ENCODE peak calls at places on chromosomes 16 and 17, in ten cellular contexts. One of them, this sample, is unnamed.

GRCh38 chr17:39800540-39800939 is 62.8 kb downstream of the GRB7 start:
- DNase-seq in fibroblast of mammary gland: no peak
- DNase-seq in AG04450: no peak
- DNase-seq in stimulated activated CD8-positive, alpha-beta memory T cell treated with anti-CD3 and anti-CD28 coated beads, Interleukin-12 subunit alpha, Interleukin-12 subunit beta, amount 100 ng/mL, for 4 hours: no peak
- DNase-seq in LHCN-M2: no peak
- DNase-seq in heart left ventricle: no peak
- DNase-seq in activated T-helper 9 cell treated with anti-CD3 and anti-CD28 coated beads, Interleukin-2, amount 50 U/mL, for 16 hours: peak
- DNase-seq in endodermal cell: no peak
- DNase-seq in Daoy: peak
- DNase-seq in activated T-helper 2 cell treated with anti-CD3 and anti-CD28 coated beads, Interferon-gamma antibody, Interleukin-2, Interleukin-4, amounts not matched to agents 10 μg/mL and 5 μg/mL and 100 μg/mL, durations not matched to agents 14 hours and 24 hours and 36 hours: peak
- DNase-seq in this sample: no peak

GRCh38 chr16:85168732-85169256 is 56.5 kb upstream of the CIBAR2 start:
- DNase-seq in fibroblast of mammary gland: peak
- DNase-seq in AG04450: no peak
- DNase-seq in stimulated activated CD8-positive, alpha-beta memory T cell treated with anti-CD3 and anti-CD28 coated beads, Interleukin-12 subunit alpha, Interleukin-12 subunit beta, amount 100 ng/mL, for 4 hours: no peak
- DNase-seq in LHCN-M2: peak
- DNase-seq in heart left ventricle: peak
- DNase-seq in activated T-helper 9 cell treated with anti-CD3 and anti-CD28 coated beads, Interleukin-2, amount 50 U/mL, for 16 hours: no peak
- DNase-seq in endodermal cell: peak
- DNase-seq in Daoy: peak
- DNase-seq in activated T-helper 2 cell treated with anti-CD3 and anti-CD28 coated beads, Interferon-gamma antibody, Interleukin-2, Interleukin-4, amounts not matched to agents 10 μg/mL and 5 μg/mL and 100 μg/mL, durations not matched to agents 14 hours and 24 hours and 36 hours: no peak
- DNase-seq in this sample: peak

GRCh38 chr16:3503513-3503912 is 2.7 kb downstream of the CLUAP1 start:
- DNase-seq in fibroblast of mammary gland: no peak
- DNase-seq in AG04450: no peak
- DNase-seq in stimulated activated CD8-positive, alpha-beta memory T cell treated with anti-CD3 and anti-CD28 coated beads, Interleukin-12 subunit alpha, Interleukin-12 subunit beta, amount 100 ng/mL, for 4 hours: no peak
- DNase-seq in LHCN-M2: no peak
- DNase-seq in heart left ventricle: no peak
- DNase-seq in activated T-helper 9 cell treated with anti-CD3 and anti-CD28 coated beads, Interleukin-2, amount 50 U/mL, for 16 hours: peak
- DNase-seq in endodermal cell: no peak
- DNase-seq in Daoy: no peak
- DNase-seq in activated T-helper 2 cell treated with anti-CD3 and anti-CD28 coated beads, Interferon-gamma antibody, Interleukin-2, Interleukin-4, amounts not matched to agents 10 μg/mL and 5 μg/mL and 100 μg/mL, durations not matched to agents 14 hours and 24 hours and 36 hours: peak
- DNase-seq in this sample: no peak

GRCh38 chr17:57861000-57861736 is 11.3 kb upstream of the MRPS23 start:
- DNase-seq in fibroblast of mammary gland: no peak
- DNase-seq in AG04450: no peak
- DNase-seq in stimulated activated CD8-positive, alpha-beta memory T cell treated with anti-CD3 and anti-CD28 coated beads, Interleukin-12 subunit alpha, Interleukin-12 subunit beta, amount 100 ng/mL, for 4 hours: no peak
- DNase-seq in LHCN-M2: no peak
- DNase-seq in heart left ventricle: peak
- DNase-seq in activated T-helper 9 cell treated with anti-CD3 and anti-CD28 coated beads, Interleukin-2, amount 50 U/mL, for 16 hours: no peak
- DNase-seq in endodermal cell: peak
- DNase-seq in Daoy: peak
- DNase-seq in activated T-helper 2 cell treated with anti-CD3 and anti-CD28 coated beads, Interferon-gamma antibody, Interleukin-2, Interleukin-4, amounts not matched to agents 10 μg/mL and 5 μg/mL and 100 μg/mL, durations not matched to agents 14 hours and 24 hours and 36 hours: no peak
- DNase-seq in this sample: no peak

GRCh38 chr17:32870969-32871368 is 6.0 kb downstream of the MYO1D start:
- DNase-seq in fibroblast of mammary gland: peak
- DNase-seq in AG04450: no peak
- DNase-seq in stimulated activated CD8-positive, alpha-beta memory T cell treated with anti-CD3 and anti-CD28 coated beads, Interleukin-12 subunit alpha, Interleukin-12 subunit beta, amount 100 ng/mL, for 4 hours: no peak
- DNase-seq in LHCN-M2: peak
- DNase-seq in heart left ventricle: no peak
- DNase-seq in activated T-helper 9 cell treated with anti-CD3 and anti-CD28 coated beads, Interleukin-2, amount 50 U/mL, for 16 hours: no peak
- DNase-seq in endodermal cell: no peak
- DNase-seq in Daoy: peak
- DNase-seq in activated T-helper 2 cell treated with anti-CD3 and anti-CD28 coated beads, Interferon-gamma antibody, Interleukin-2, Interleukin-4, amounts not matched to agents 10 μg/mL and 5 μg/mL and 100 μg/mL, durations not matched to agents 14 hours and 24 hours and 36 hours: no peak
- DNase-seq in this sample: no peak

GRCh38 chr16:78529881-78530280 is 430.4 kb downstream of the WWOX start:
- DNase-seq in fibroblast of mammary gland: no peak
- DNase-seq in AG04450: no peak
- DNase-seq in stimulated activated CD8-positive, alpha-beta memory T cell treated with anti-CD3 and anti-CD28 coated beads, Interleukin-12 subunit alpha, Interleukin-12 subunit beta, amount 100 ng/mL, for 4 hours: no peak
- DNase-seq in LHCN-M2: no peak
- DNase-seq in heart left ventricle: no peak
- DNase-seq in activated T-helper 9 cell treated with anti-CD3 and anti-CD28 coated beads, Interleukin-2, amount 50 U/mL, for 16 hours: no peak
- DNase-seq in endodermal cell: no peak
- DNase-seq in Daoy: no peak
- DNase-seq in activated T-helper 2 cell treated with anti-CD3 and anti-CD28 coated beads, Interferon-gamma antibody, Interleukin-2, Interleukin-4, amounts not matched to agents 10 μg/mL and 5 μg/mL and 100 μg/mL, durations not matched to agents 14 hours and 24 hours and 36 hours: no peak
- DNase-seq in this sample: no peak

GRCh38 chr17:71170070-71170469 is 950.8 kb upstream of the SOX9 start:
- DNase-seq in fibroblast of mammary gland: no peak
- DNase-seq in AG04450: no peak
- DNase-seq in stimulated activated CD8-positive, alpha-beta memory T cell treated with anti-CD3 and anti-CD28 coated beads, Interleukin-12 subunit alpha, Interleukin-12 subunit beta, amount 100 ng/mL, for 4 hours: no peak
- DNase-seq in LHCN-M2: no peak
- DNase-seq in heart left ventricle: no peak
- DNase-seq in activated T-helper 9 cell treated with anti-CD3 and anti-CD28 coated beads, Interleukin-2, amount 50 U/mL, for 16 hours: no peak
- DNase-seq in endodermal cell: no peak
- DNase-seq in Daoy: no peak
- DNase-seq in activated T-helper 2 cell treated with anti-CD3 and anti-CD28 coated beads, Interferon-gamma antibody, Interleukin-2, Interleukin-4, amounts not matched to agents 10 μg/mL and 5 μg/mL and 100 μg/mL, durations not matched to agents 14 hours and 24 hours and 36 hours: no peak
- DNase-seq in this sample: no peak

GRCh38 chr16:907819-908218 is 63.0 kb downstream of the LMF1 start:
- DNase-seq in fibroblast of mammary gland: no peak
- DNase-seq in AG04450: no peak
- DNase-seq in stimulated activated CD8-positive, alpha-beta memory T cell treated with anti-CD3 and anti-CD28 coated beads, Interleukin-12 subunit alpha, Interleukin-12 subunit beta, amount 100 ng/mL, for 4 hours: no peak
- DNase-seq in LHCN-M2: no peak
- DNase-seq in heart left ventricle: peak
- DNase-seq in activated T-helper 9 cell treated with anti-CD3 and anti-CD28 coated beads, Interleukin-2, amount 50 U/mL, for 16 hours: no peak
- DNase-seq in endodermal cell: no peak
- DNase-seq in Daoy: no peak
- DNase-seq in activated T-helper 2 cell treated with anti-CD3 and anti-CD28 coated beads, Interferon-gamma antibody, Interleukin-2, Interleukin-4, amounts not matched to agents 10 μg/mL and 5 μg/mL and 100 μg/mL, durations not matched to agents 14 hours and 24 hours and 36 hours: no peak
- DNase-seq in this sample: no peak

GRCh38 chr17:39461911-39462641 is 790 bp downstream of the CDK12 start:
- DNase-seq in fibroblast of mammary gland: peak
- DNase-seq in AG04450: no peak
- DNase-seq in stimulated activated CD8-positive, alpha-beta memory T cell treated with anti-CD3 and anti-CD28 coated beads, Interleukin-12 subunit alpha, Interleukin-12 subunit beta, amount 100 ng/mL, for 4 hours: peak
- DNase-seq in LHCN-M2: no peak
- DNase-seq in heart left ventricle: no peak
- DNase-seq in activated T-helper 9 cell treated with anti-CD3 and anti-CD28 coated beads, Interleukin-2, amount 50 U/mL, for 16 hours: peak
- DNase-seq in endodermal cell: peak
- DNase-seq in Daoy: no peak
- DNase-seq in activated T-helper 2 cell treated with anti-CD3 and anti-CD28 coated beads, Interferon-gamma antibody, Interleukin-2, Interleukin-4, amounts not matched to agents 10 μg/mL and 5 μg/mL and 100 μg/mL, durations not matched to agents 14 hours and 24 hours and 36 hours: no peak
- DNase-seq in this sample: no peak

GRCh38 chr17:82458885-82459424 is 414 bp downstream of the NARF start:
- DNase-seq in fibroblast of mammary gland: no peak
- DNase-seq in AG04450: no peak
- DNase-seq in stimulated activated CD8-positive, alpha-beta memory T cell treated with anti-CD3 and anti-CD28 coated beads, Interleukin-12 subunit alpha, Interleukin-12 subunit beta, amount 100 ng/mL, for 4 hours: no peak
- DNase-seq in LHCN-M2: no peak
- DNase-seq in heart left ventricle: peak
- DNase-seq in activated T-helper 9 cell treated with anti-CD3 and anti-CD28 coated beads, Interleukin-2, amount 50 U/mL, for 16 hours: no peak
- DNase-seq in endodermal cell: peak
- DNase-seq in Daoy: peak
- DNase-seq in activated T-helper 2 cell treated with anti-CD3 and anti-CD28 coated beads, Interferon-gamma antibody, Interleukin-2, Interleukin-4, amounts not matched to agents 10 μg/mL and 5 μg/mL and 100 μg/mL, durations not matched to agents 14 hours and 24 hours and 36 hours: no peak
- DNase-seq in this sample: no peak

GRCh38 chr16:74868501-74868900 is 93.9 kb upstream of the FA2H start:
- DNase-seq in fibroblast of mammary gland: peak
- DNase-seq in AG04450: no peak
- DNase-seq in stimulated activated CD8-positive, alpha-beta memory T cell treated with anti-CD3 and anti-CD28 coated beads, Interleukin-12 subunit alpha, Interleukin-12 subunit beta, amount 100 ng/mL, for 4 hours: no peak
- DNase-seq in LHCN-M2: peak
- DNase-seq in heart left ventricle: no peak
- DNase-seq in activated T-helper 9 cell treated with anti-CD3 and anti-CD28 coated beads, Interleukin-2, amount 50 U/mL, for 16 hours: no peak
- DNase-seq in endodermal cell: no peak
- DNase-seq in Daoy: peak
- DNase-seq in activated T-helper 2 cell treated with anti-CD3 and anti-CD28 coated beads, Interferon-gamma antibody, Interleukin-2, Interleukin-4, amounts not matched to agents 10 μg/mL and 5 μg/mL and 100 μg/mL, durations not matched to agents 14 hours and 24 hours and 36 hours: no peak
- DNase-seq in this sample: peak

GRCh38 chr17:79036609-79037008 is 12.6 kb downstream of the C1QTNF1 start:
- DNase-seq in fibroblast of mammary gland: peak
- DNase-seq in AG04450: peak
- DNase-seq in stimulated activated CD8-positive, alpha-beta memory T cell treated with anti-CD3 and anti-CD28 coated beads, Interleukin-12 subunit alpha, Interleukin-12 subunit beta, amount 100 ng/mL, for 4 hours: no peak
- DNase-seq in LHCN-M2: peak
- DNase-seq in heart left ventricle: no peak
- DNase-seq in activated T-helper 9 cell treated with anti-CD3 and anti-CD28 coated beads, Interleukin-2, amount 50 U/mL, for 16 hours: no peak
- DNase-seq in endodermal cell: peak
- DNase-seq in Daoy: peak
- DNase-seq in activated T-helper 2 cell treated with anti-CD3 and anti-CD28 coated beads, Interferon-gamma antibody, Interleukin-2, Interleukin-4, amounts not matched to agents 10 μg/mL and 5 μg/mL and 100 μg/mL, durations not matched to agents 14 hours and 24 hours and 36 hours: no peak
- DNase-seq in this sample: peak

GRCh38 chr16:2157480-2158261 is 2.1 kb downstream of the TRAF7 start:
- DNase-seq in fibroblast of mammary gland: peak
- DNase-seq in AG04450: no peak
- DNase-seq in stimulated activated CD8-positive, alpha-beta memory T cell treated with anti-CD3 and anti-CD28 coated beads, Interleukin-12 subunit alpha, Interleukin-12 subunit beta, amount 100 ng/mL, for 4 hours: no peak
- DNase-seq in LHCN-M2: peak
- DNase-seq in heart left ventricle: no peak
- DNase-seq in activated T-helper 9 cell treated with anti-CD3 and anti-CD28 coated beads, Interleukin-2, amount 50 U/mL, for 16 hours: no peak
- DNase-seq in endodermal cell: no peak
- DNase-seq in Daoy: no peak
- DNase-seq in activated T-helper 2 cell treated with anti-CD3 and anti-CD28 coated beads, Interferon-gamma antibody, Interleukin-2, Interleukin-4, amounts not matched to agents 10 μg/mL and 5 μg/mL and 100 μg/mL, durations not matched to agents 14 hours and 24 hours and 36 hours: no peak
- DNase-seq in this sample: no peak

GRCh38 chr16:3444032-3444388 is 530 bp downstream of the NAA60 start:
- DNase-seq in fibroblast of mammary gland: peak
- DNase-seq in AG04450: peak
- DNase-seq in stimulated activated CD8-positive, alpha-beta memory T cell treated with anti-CD3 and anti-CD28 coated beads, Interleukin-12 subunit alpha, Interleukin-12 subunit beta, amount 100 ng/mL, for 4 hours: no peak
- DNase-seq in LHCN-M2: peak
- DNase-seq in heart left ventricle: no peak
- DNase-seq in activated T-helper 9 cell treated with anti-CD3 and anti-CD28 coated beads, Interleukin-2, amount 50 U/mL, for 16 hours: no peak
- DNase-seq in endodermal cell: peak
- DNase-seq in Daoy: no peak
- DNase-seq in activated T-helper 2 cell treated with anti-CD3 and anti-CD28 coated beads, Interferon-gamma antibody, Interleukin-2, Interleukin-4, amounts not matched to agents 10 μg/mL and 5 μg/mL and 100 μg/mL, durations not matched to agents 14 hours and 24 hours and 36 hours: no peak
- DNase-seq in this sample: no peak

GRCh38 chr17:61486135-61487120 is 34.2 kb downstream of the TBX4 start:
- DNase-seq in fibroblast of mammary gland: no peak
- DNase-seq in AG04450: no peak
- DNase-seq in stimulated activated CD8-positive, alpha-beta memory T cell treated with anti-CD3 and anti-CD28 coated beads, Interleukin-12 subunit alpha, Interleukin-12 subunit beta, amount 100 ng/mL, for 4 hours: no peak
- DNase-seq in LHCN-M2: no peak
- DNase-seq in heart left ventricle: no peak
- DNase-seq in activated T-helper 9 cell treated with anti-CD3 and anti-CD28 coated beads, Interleukin-2, amount 50 U/mL, for 16 hours: no peak
- DNase-seq in endodermal cell: peak
- DNase-seq in Daoy: peak
- DNase-seq in activated T-helper 2 cell treated with anti-CD3 and anti-CD28 coated beads, Interferon-gamma antibody, Interleukin-2, Interleukin-4, amounts not matched to agents 10 μg/mL and 5 μg/mL and 100 μg/mL, durations not matched to agents 14 hours and 24 hours and 36 hours: no peak
- DNase-seq in this sample: no peak

GRCh38 chr17:47620503-47621245 is 29.0 kb upstream of the KPNB1 start:
- DNase-seq in fibroblast of mammary gland: no peak
- DNase-seq in AG04450: no peak
- DNase-seq in stimulated activated CD8-positive, alpha-beta memory T cell treated with anti-CD3 and anti-CD28 coated beads, Interleukin-12 subunit alpha, Interleukin-12 subunit beta, amount 100 ng/mL, for 4 hours: no peak
- DNase-seq in LHCN-M2: no peak
- DNase-seq in heart left ventricle: no peak
- DNase-seq in activated T-helper 9 cell treated with anti-CD3 and anti-CD28 coated beads, Interleukin-2, amount 50 U/mL, for 16 hours: no peak
- DNase-seq in endodermal cell: peak
- DNase-seq in Daoy: no peak
- DNase-seq in activated T-helper 2 cell treated with anti-CD3 and anti-CD28 coated beads, Interferon-gamma antibody, Interleukin-2, Interleukin-4, amounts not matched to agents 10 μg/mL and 5 μg/mL and 100 μg/mL, durations not matched to agents 14 hours and 24 hours and 36 hours: no peak
- DNase-seq in this sample: no peak

GRCh38 chr16:29126057-29126494 is 141.2 kb downstream of the LAT start:
- DNase-seq in fibroblast of mammary gland: no peak
- DNase-seq in AG04450: no peak
- DNase-seq in stimulated activated CD8-positive, alpha-beta memory T cell treated with anti-CD3 and anti-CD28 coated beads, Interleukin-12 subunit alpha, Interleukin-12 subunit beta, amount 100 ng/mL, for 4 hours: no peak
- DNase-seq in LHCN-M2: no peak
- DNase-seq in heart left ventricle: peak
- DNase-seq in activated T-helper 9 cell treated with anti-CD3 and anti-CD28 coated beads, Interleukin-2, amount 50 U/mL, for 16 hours: no peak
- DNase-seq in endodermal cell: no peak
- DNase-seq in Daoy: no peak
- DNase-seq in activated T-helper 2 cell treated with anti-CD3 and anti-CD28 coated beads, Interferon-gamma antibody, Interleukin-2, Interleukin-4, amounts not matched to agents 10 μg/mL and 5 μg/mL and 100 μg/mL, durations not matched to agents 14 hours and 24 hours and 36 hours: no peak
- DNase-seq in this sample: no peak

GRCh38 chr17:37060094-37060493 is 111.3 kb downstream of the AATF start:
- DNase-seq in fibroblast of mammary gland: no peak
- DNase-seq in AG04450: no peak
- DNase-seq in stimulated activated CD8-positive, alpha-beta memory T cell treated with anti-CD3 and anti-CD28 coated beads, Interleukin-12 subunit alpha, Interleukin-12 subunit beta, amount 100 ng/mL, for 4 hours: no peak
- DNase-seq in LHCN-M2: no peak
- DNase-seq in heart left ventricle: no peak
- DNase-seq in activated T-helper 9 cell treated with anti-CD3 and anti-CD28 coated beads, Interleukin-2, amount 50 U/mL, for 16 hours: no peak
- DNase-seq in endodermal cell: peak
- DNase-seq in Daoy: no peak
- DNase-seq in activated T-helper 2 cell treated with anti-CD3 and anti-CD28 coated beads, Interferon-gamma antibody, Interleukin-2, Interleukin-4, amounts not matched to agents 10 μg/mL and 5 μg/mL and 100 μg/mL, durations not matched to agents 14 hours and 24 hours and 36 hours: no peak
- DNase-seq in this sample: no peak

GRCh38 chr16:61324044-61324443 is 712.2 kb downstream of the CDH8 start:
- DNase-seq in fibroblast of mammary gland: no peak
- DNase-seq in AG04450: no peak
- DNase-seq in stimulated activated CD8-positive, alpha-beta memory T cell treated with anti-CD3 and anti-CD28 coated beads, Interleukin-12 subunit alpha, Interleukin-12 subunit beta, amount 100 ng/mL, for 4 hours: no peak
- DNase-seq in LHCN-M2: no peak
- DNase-seq in heart left ventricle: no peak
- DNase-seq in activated T-helper 9 cell treated with anti-CD3 and anti-CD28 coated beads, Interleukin-2, amount 50 U/mL, for 16 hours: no peak
- DNase-seq in endodermal cell: no peak
- DNase-seq in Daoy: no peak
- DNase-seq in activated T-helper 2 cell treated with anti-CD3 and anti-CD28 coated beads, Interferon-gamma antibody, Interleukin-2, Interleukin-4, amounts not matched to agents 10 μg/mL and 5 μg/mL and 100 μg/mL, durations not matched to agents 14 hours and 24 hours and 36 hours: no peak
- DNase-seq in this sample: no peak

GRCh38 chr17:8706431-8706830 is 38.2 kb downstream of the CCDC42 start:
- DNase-seq in fibroblast of mammary gland: no peak
- DNase-seq in AG04450: no peak
- DNase-seq in stimulated activated CD8-positive, alpha-beta memory T cell treated with anti-CD3 and anti-CD28 coated beads, Interleukin-12 subunit alpha, Interleukin-12 subunit beta, amount 100 ng/mL, for 4 hours: no peak
- DNase-seq in LHCN-M2: no peak
- DNase-seq in heart left ventricle: no peak
- DNase-seq in activated T-helper 9 cell treated with anti-CD3 and anti-CD28 coated beads, Interleukin-2, amount 50 U/mL, for 16 hours: no peak
- DNase-seq in endodermal cell: no peak
- DNase-seq in Daoy: no peak
- DNase-seq in activated T-helper 2 cell treated with anti-CD3 and anti-CD28 coated beads, Interferon-gamma antibody, Interleukin-2, Interleukin-4, amounts not matched to agents 10 μg/mL and 5 μg/mL and 100 μg/mL, durations not matched to agents 14 hours and 24 hours and 36 hours: no peak
- DNase-seq in this sample: no peak

GRCh38 chr17:76024353-76024752 is 2.8 kb downstream of the EVPL start:
- DNase-seq in fibroblast of mammary gland: no peak
- DNase-seq in AG04450: no peak
- DNase-seq in stimulated activated CD8-positive, alpha-beta memory T cell treated with anti-CD3 and anti-CD28 coated beads, Interleukin-12 subunit alpha, Interleukin-12 subunit beta, amount 100 ng/mL, for 4 hours: no peak
- DNase-seq in LHCN-M2: no peak
- DNase-seq in heart left ventricle: peak
- DNase-seq in activated T-helper 9 cell treated with anti-CD3 and anti-CD28 coated beads, Interleukin-2, amount 50 U/mL, for 16 hours: no peak
- DNase-seq in endodermal cell: no peak
- DNase-seq in Daoy: no peak
- DNase-seq in activated T-helper 2 cell treated with anti-CD3 and anti-CD28 coated beads, Interferon-gamma antibody, Interleukin-2, Interleukin-4, amounts not matched to agents 10 μg/mL and 5 μg/mL and 100 μg/mL, durations not matched to agents 14 hours and 24 hours and 36 hours: no peak
- DNase-seq in this sample: no peak

GRCh38 chr17:80940171-80941123 is 51.2 kb upstream of the CHMP6 start:
- DNase-seq in fibroblast of mammary gland: no peak
- DNase-seq in AG04450: no peak
- DNase-seq in stimulated activated CD8-positive, alpha-beta memory T cell treated with anti-CD3 and anti-CD28 coated beads, Interleukin-12 subunit alpha, Interleukin-12 subunit beta, amount 100 ng/mL, for 4 hours: no peak
- DNase-seq in LHCN-M2: no peak
- DNase-seq in heart left ventricle: peak
- DNase-seq in activated T-helper 9 cell treated with anti-CD3 and anti-CD28 coated beads, Interleukin-2, amount 50 U/mL, for 16 hours: no peak
- DNase-seq in endodermal cell: no peak
- DNase-seq in Daoy: no peak
- DNase-seq in activated T-helper 2 cell treated with anti-CD3 and anti-CD28 coated beads, Interferon-gamma antibody, Interleukin-2, Interleukin-4, amounts not matched to agents 10 μg/mL and 5 μg/mL and 100 μg/mL, durations not matched to agents 14 hours and 24 hours and 36 hours: no peak
- DNase-seq in this sample: no peak

GRCh38 chr16:3183445-3184139 is 4.4 kb upstream of the OR1F1 start:
- DNase-seq in fibroblast of mammary gland: no peak
- DNase-seq in AG04450: no peak
- DNase-seq in stimulated activated CD8-positive, alpha-beta memory T cell treated with anti-CD3 and anti-CD28 coated beads, Interleukin-12 subunit alpha, Interleukin-12 subunit beta, amount 100 ng/mL, for 4 hours: no peak
- DNase-seq in LHCN-M2: no peak
- DNase-seq in heart left ventricle: no peak
- DNase-seq in activated T-helper 9 cell treated with anti-CD3 and anti-CD28 coated beads, Interleukin-2, amount 50 U/mL, for 16 hours: no peak
- DNase-seq in endodermal cell: peak
- DNase-seq in Daoy: peak
- DNase-seq in activated T-helper 2 cell treated with anti-CD3 and anti-CD28 coated beads, Interferon-gamma antibody, Interleukin-2, Interleukin-4, amounts not matched to agents 10 μg/mL and 5 μg/mL and 100 μg/mL, durations not matched to agents 14 hours and 24 hours and 36 hours: no peak
- DNase-seq in this sample: no peak

GRCh38 chr16:30699615-30700099 is 686 bp downstream of the SRCAP start:
- DNase-seq in fibroblast of mammary gland: no peak
- DNase-seq in AG04450: no peak
- DNase-seq in stimulated activated CD8-positive, alpha-beta memory T cell treated with anti-CD3 and anti-CD28 coated beads, Interleukin-12 subunit alpha, Interleukin-12 subunit beta, amount 100 ng/mL, for 4 hours: no peak
- DNase-seq in LHCN-M2: no peak
- DNase-seq in heart left ventricle: no peak
- DNase-seq in activated T-helper 9 cell treated with anti-CD3 and anti-CD28 coated beads, Interleukin-2, amount 50 U/mL, for 16 hours: no peak
- DNase-seq in endodermal cell: no peak
- DNase-seq in Daoy: no peak
- DNase-seq in activated T-helper 2 cell treated with anti-CD3 and anti-CD28 coated beads, Interferon-gamma antibody, Interleukin-2, Interleukin-4, amounts not matched to agents 10 μg/mL and 5 μg/mL and 100 μg/mL, durations not matched to agents 14 hours and 24 hours and 36 hours: no peak
- DNase-seq in this sample: no peak

GRCh38 chr16:88077328-88078108 is 126.3 kb downstream of the BANP start:
- DNase-seq in fibroblast of mammary gland: no peak
- DNase-seq in AG04450: no peak
- DNase-seq in stimulated activated CD8-positive, alpha-beta memory T cell treated with anti-CD3 and anti-CD28 coated beads, Interleukin-12 subunit alpha, Interleukin-12 subunit beta, amount 100 ng/mL, for 4 hours: no peak
- DNase-seq in LHCN-M2: no peak
- DNase-seq in heart left ventricle: peak
- DNase-seq in activated T-helper 9 cell treated with anti-CD3 and anti-CD28 coated beads, Interleukin-2, amount 50 U/mL, for 16 hours: no peak
- DNase-seq in endodermal cell: no peak
- DNase-seq in Daoy: no peak
- DNase-seq in activated T-helper 2 cell treated with anti-CD3 and anti-CD28 coated beads, Interferon-gamma antibody, Interleukin-2, Interleukin-4, amounts not matched to agents 10 μg/mL and 5 μg/mL and 100 μg/mL, durations not matched to agents 14 hours and 24 hours and 36 hours: no peak
- DNase-seq in this sample: no peak

GRCh38 chr17:7620835-7621234 is 6.1 kb upstream of the FXR2 start:
- DNase-seq in fibroblast of mammary gland: no peak
- DNase-seq in AG04450: no peak
- DNase-seq in stimulated activated CD8-positive, alpha-beta memory T cell treated with anti-CD3 and anti-CD28 coated beads, Interleukin-12 subunit alpha, Interleukin-12 subunit beta, amount 100 ng/mL, for 4 hours: no peak
- DNase-seq in LHCN-M2: no peak
- DNase-seq in heart left ventricle: no peak
- DNase-seq in activated T-helper 9 cell treated with anti-CD3 and anti-CD28 coated beads, Interleukin-2, amount 50 U/mL, for 16 hours: no peak
- DNase-seq in endodermal cell: no peak
- DNase-seq in Daoy: no peak
- DNase-seq in activated T-helper 2 cell treated with anti-CD3 and anti-CD28 coated beads, Interferon-gamma antibody, Interleukin-2, Interleukin-4, amounts not matched to agents 10 μg/mL and 5 μg/mL and 100 μg/mL, durations not matched to agents 14 hours and 24 hours and 36 hours: no peak
- DNase-seq in this sample: no peak

GRCh38 chr16:67428146-67428731 is 2.7 kb upstream of the HSD11B2 start:
- DNase-seq in fibroblast of mammary gland: peak
- DNase-seq in AG04450: no peak
- DNase-seq in stimulated activated CD8-positive, alpha-beta memory T cell treated with anti-CD3 and anti-CD28 coated beads, Interleukin-12 subunit alpha, Interleukin-12 subunit beta, amount 100 ng/mL, for 4 hours: no peak
- DNase-seq in LHCN-M2: peak
- DNase-seq in heart left ventricle: peak
- DNase-seq in activated T-helper 9 cell treated with anti-CD3 and anti-CD28 coated beads, Interleukin-2, amount 50 U/mL, for 16 hours: peak
- DNase-seq in endodermal cell: peak
- DNase-seq in Daoy: peak
- DNase-seq in activated T-helper 2 cell treated with anti-CD3 and anti-CD28 coated beads, Interferon-gamma antibody, Interleukin-2, Interleukin-4, amounts not matched to agents 10 μg/mL and 5 μg/mL and 100 μg/mL, durations not matched to agents 14 hours and 24 hours and 36 hours: peak
- DNase-seq in this sample: peak

GRCh38 chr17:14330492-14330920 is 29.6 kb downstream of the HS3ST3B1 start:
- DNase-seq in fibroblast of mammary gland: peak
- DNase-seq in AG04450: no peak
- DNase-seq in stimulated activated CD8-positive, alpha-beta memory T cell treated with anti-CD3 and anti-CD28 coated beads, Interleukin-12 subunit alpha, Interleukin-12 subunit beta, amount 100 ng/mL, for 4 hours: no peak
- DNase-seq in LHCN-M2: no peak
- DNase-seq in heart left ventricle: no peak
- DNase-seq in activated T-helper 9 cell treated with anti-CD3 and anti-CD28 coated beads, Interleukin-2, amount 50 U/mL, for 16 hours: no peak
- DNase-seq in endodermal cell: peak
- DNase-seq in Daoy: no peak
- DNase-seq in activated T-helper 2 cell treated with anti-CD3 and anti-CD28 coated beads, Interferon-gamma antibody, Interleukin-2, Interleukin-4, amounts not matched to agents 10 μg/mL and 5 μg/mL and 100 μg/mL, durations not matched to agents 14 hours and 24 hours and 36 hours: no peak
- DNase-seq in this sample: no peak

This sample was measured in frontal cortex.